ENCODE peak calls at places on chromosomes 7 and 10, in ten cellular contexts. One of them, this sample, is unnamed.

GRCh38 chr10:98414932-98415709 is at the start of gene PYROXD2:
- DNase-seq in GM13977: peak
- DNase-seq in substantia nigra: peak
- DNase-seq in endothelial cell of umbilical vein: peak
- DNase-seq in epithelial cell of esophagus: peak
- DNase-seq in cardiac fibroblast: peak
- DNase-seq in fibroblast of the aortic adventitia: peak
- DNase-seq in neural crest cell: peak
- DNase-seq in iPS-NIHi11: peak
- DNase-seq in Panc1: no peak
- DNase-seq in this sample: peak

GRCh38 chr7:101618916-101619315 is 10.2 kb downstream of the MYL10 start:
- DNase-seq in GM13977: no peak
- DNase-seq in substantia nigra: no peak
- DNase-seq in endothelial cell of umbilical vein: no peak
- DNase-seq in epithelial cell of esophagus: no peak
- DNase-seq in cardiac fibroblast: no peak
- DNase-seq in fibroblast of the aortic adventitia: no peak
- DNase-seq in neural crest cell: no peak
- DNase-seq in iPS-NIHi11: peak
- DNase-seq in Panc1: no peak
- DNase-seq in this sample: no peak

GRCh38 chr7:87875151-87876039 is 765 bp downstream of the SLC25A40 start:
- DNase-seq in GM13977: peak
- DNase-seq in substantia nigra: no peak
- DNase-seq in endothelial cell of umbilical vein: peak
- DNase-seq in epithelial cell of esophagus: peak
- DNase-seq in cardiac fibroblast: peak
- DNase-seq in fibroblast of the aortic adventitia: no peak
- DNase-seq in neural crest cell: peak
- DNase-seq in iPS-NIHi11: peak
- DNase-seq in Panc1: no peak
- DNase-seq in this sample: no peak

GRCh38 chr7:90210925-90211324 is 615 bp upstream of the STEAP2 start:
- DNase-seq in GM13977: peak
- DNase-seq in substantia nigra: no peak
- DNase-seq in endothelial cell of umbilical vein: no peak
- DNase-seq in epithelial cell of esophagus: no peak
- DNase-seq in cardiac fibroblast: no peak
- DNase-seq in fibroblast of the aortic adventitia: no peak
- DNase-seq in neural crest cell: no peak
- DNase-seq in iPS-NIHi11: no peak
- DNase-seq in Panc1: no peak
- DNase-seq in this sample: no peak

GRCh38 chr10:33537066-33537465 is 202.6 kb upstream of the NRP1 start:
- DNase-seq in GM13977: no peak
- DNase-seq in substantia nigra: no peak
- DNase-seq in endothelial cell of umbilical vein: no peak
- DNase-seq in epithelial cell of esophagus: no peak
- DNase-seq in cardiac fibroblast: peak
- DNase-seq in fibroblast of the aortic adventitia: no peak
- DNase-seq in neural crest cell: no peak
- DNase-seq in iPS-NIHi11: no peak
- DNase-seq in Panc1: no peak
- DNase-seq in this sample: no peak

GRCh38 chr7:1700086-1700485 is 30.0 kb downstream of the ELFN1 start:
- DNase-seq in GM13977: no peak
- DNase-seq in substantia nigra: no peak
- DNase-seq in endothelial cell of umbilical vein: no peak
- DNase-seq in epithelial cell of esophagus: no peak
- DNase-seq in cardiac fibroblast: no peak
- DNase-seq in fibroblast of the aortic adventitia: no peak
- DNase-seq in neural crest cell: no peak
- DNase-seq in iPS-NIHi11: no peak
- DNase-seq in Panc1: no peak
- DNase-seq in this sample: no peak

GRCh38 chr7:47039899-47040298 is 542.0 kb downstream of the TNS3 start:
- DNase-seq in GM13977: no peak
- DNase-seq in substantia nigra: no peak
- DNase-seq in endothelial cell of umbilical vein: peak
- DNase-seq in epithelial cell of esophagus: no peak
- DNase-seq in cardiac fibroblast: peak
- DNase-seq in fibroblast of the aortic adventitia: peak
- DNase-seq in neural crest cell: no peak
- DNase-seq in iPS-NIHi11: peak
- DNase-seq in Panc1: no peak
- DNase-seq in this sample: peak

GRCh38 chr7:130971297-130971696 is 237.3 kb upstream of the KLF14 start:
- DNase-seq in GM13977: no peak
- DNase-seq in substantia nigra: no peak
- DNase-seq in endothelial cell of umbilical vein: no peak
- DNase-seq in epithelial cell of esophagus: no peak
- DNase-seq in cardiac fibroblast: no peak
- DNase-seq in fibroblast of the aortic adventitia: no peak
- DNase-seq in neural crest cell: no peak
- DNase-seq in iPS-NIHi11: no peak
- DNase-seq in Panc1: no peak
- DNase-seq in this sample: no peak

GRCh38 chr7:5695709-5696345 is 85.6 kb downstream of the RNF216 start:
- DNase-seq in GM13977: no peak
- DNase-seq in substantia nigra: no peak
- DNase-seq in endothelial cell of umbilical vein: no peak
- DNase-seq in epithelial cell of esophagus: no peak
- DNase-seq in cardiac fibroblast: peak
- DNase-seq in fibroblast of the aortic adventitia: peak
- DNase-seq in neural crest cell: no peak
- DNase-seq in iPS-NIHi11: no peak
- DNase-seq in Panc1: no peak
- DNase-seq in this sample: no peak

GRCh38 chr7:148856035-148856881 is 27.8 kb downstream of the EZH2 start:
- DNase-seq in GM13977: peak
- DNase-seq in substantia nigra: no peak
- DNase-seq in endothelial cell of umbilical vein: peak
- DNase-seq in epithelial cell of esophagus: peak
- DNase-seq in cardiac fibroblast: peak
- DNase-seq in fibroblast of the aortic adventitia: peak
- DNase-seq in neural crest cell: peak
- DNase-seq in iPS-NIHi11: peak
- DNase-seq in Panc1: peak
- DNase-seq in this sample: no peak

This sample was measured in esophagus muscularis mucosa.